ENCODE peak calls at places on chromosomes 2 and 18, in five cellular contexts. One of them, this sample, is unnamed.

GRCh38 chr2:182319556-182319955 is 107.3 kb downstream of the PDE1A start:
- DNase-seq in BE2C: no peak
- DNase-seq in ovary: no peak
- DNase-seq in heart left ventricle: no peak
- DNase-seq in astrocyte of the cerebellum: peak
- DNase-seq in this sample: no peak

GRCh38 chr18:28112056-28112470 is 64.9 kb downstream of the CDH2 start:
- DNase-seq in BE2C: no peak
- DNase-seq in ovary: no peak
- DNase-seq in heart left ventricle: no peak
- DNase-seq in astrocyte of the cerebellum: no peak
- DNase-seq in this sample: no peak

GRCh38 chr2:187942876-187943275 is 348.8 kb upstream of the GULP1 start:
- DNase-seq in heart left ventricle: no peak
- DNase-seq in astrocyte of the cerebellum: no peak
- DNase-seq in BE2C: no peak
- DNase-seq in ovary: no peak
- DNase-seq in this sample: no peak

GRCh38 chr2:232465061-232465460 is 9.1 kb downstream of the ALPI start:
- DNase-seq in ovary: no peak
- DNase-seq in heart left ventricle: peak
- DNase-seq in astrocyte of the cerebellum: no peak
- DNase-seq in BE2C: no peak
- DNase-seq in this sample: no peak

GRCh38 chr2:19355931-19356544 is 2.4 kb downstream of the OSR1 start:
- DNase-seq in astrocyte of the cerebellum: no peak
- DNase-seq in ovary: peak
- DNase-seq in BE2C: no peak
- DNase-seq in heart left ventricle: no peak
- DNase-seq in this sample: no peak

GRCh38 chr18:21260621-21261020 is 18.6 kb downstream of the GREB1L start:
- DNase-seq in astrocyte of the cerebellum: no peak
- DNase-seq in ovary: no peak
- DNase-seq in BE2C: no peak
- DNase-seq in heart left ventricle: no peak
- DNase-seq in this sample: no peak

GRCh38 chr2:188909036-188909435 is 65.1 kb upstream of the COL3A1 start:
- DNase-seq in ovary: no peak
- DNase-seq in BE2C: no peak
- DNase-seq in astrocyte of the cerebellum: no peak
- DNase-seq in heart left ventricle: no peak
- DNase-seq in this sample: no peak

GRCh38 chr2:71786291-71787107 is 333.1 kb downstream of the DYSF start:
- DNase-seq in BE2C: no peak
- DNase-seq in ovary: no peak
- DNase-seq in astrocyte of the cerebellum: no peak
- DNase-seq in heart left ventricle: peak
- DNase-seq in this sample: no peak

GRCh38 chr2:216549926-216550690 is 51.5 kb downstream of the RPL37A start:
- DNase-seq in astrocyte of the cerebellum: no peak
- DNase-seq in ovary: no peak
- DNase-seq in BE2C: no peak
- DNase-seq in heart left ventricle: no peak
- DNase-seq in this sample: no peak

GRCh38 chr2:235675678-235676535 is 182.1 kb downstream of the AGAP1 start:
- DNase-seq in astrocyte of the cerebellum: peak
- DNase-seq in ovary: no peak
- DNase-seq in heart left ventricle: no peak
- DNase-seq in BE2C: no peak
- DNase-seq in this sample: no peak
- TF ChIP-seq CTCF in astrocyte of the cerebellum: no peak
- TF ChIP-seq CTCF in ovary: no peak
- TF ChIP-seq CTCF in heart left ventricle: no peak
- TF ChIP-seq CTCF in BE2C: peak
- TF ChIP-seq CTCF in this sample: no peak

GRCh38 chr2:147204102-147204501 is 640.7 kb upstream of the ACVR2A start:
- DNase-seq in ovary: no peak
- DNase-seq in heart left ventricle: no peak
- DNase-seq in astrocyte of the cerebellum: peak
- DNase-seq in BE2C: no peak
- DNase-seq in this sample: no peak
- H3K4me3 ChIP-seq in ovary: no peak
- H3K4me3 ChIP-seq in heart left ventricle: no peak
- H3K4me3 ChIP-seq in astrocyte of the cerebellum: no peak
- H3K4me3 ChIP-seq in BE2C: no peak
- H3K4me3 ChIP-seq in this sample: no peak

GRCh38 chr18:62186656-62187542 is at the start of the genes PIGN and RELCH:
- DNase-seq in heart left ventricle: peak
- DNase-seq in ovary: peak
- DNase-seq in BE2C: peak
- DNase-seq in astrocyte of the cerebellum: peak
- DNase-seq in this sample: peak
- TF ChIP-seq CTCF in heart left ventricle: no peak
- TF ChIP-seq CTCF in ovary: no peak
- TF ChIP-seq CTCF in BE2C: no peak
- TF ChIP-seq CTCF in astrocyte of the cerebellum: no peak
- TF ChIP-seq CTCF in this sample: no peak

DNA sequence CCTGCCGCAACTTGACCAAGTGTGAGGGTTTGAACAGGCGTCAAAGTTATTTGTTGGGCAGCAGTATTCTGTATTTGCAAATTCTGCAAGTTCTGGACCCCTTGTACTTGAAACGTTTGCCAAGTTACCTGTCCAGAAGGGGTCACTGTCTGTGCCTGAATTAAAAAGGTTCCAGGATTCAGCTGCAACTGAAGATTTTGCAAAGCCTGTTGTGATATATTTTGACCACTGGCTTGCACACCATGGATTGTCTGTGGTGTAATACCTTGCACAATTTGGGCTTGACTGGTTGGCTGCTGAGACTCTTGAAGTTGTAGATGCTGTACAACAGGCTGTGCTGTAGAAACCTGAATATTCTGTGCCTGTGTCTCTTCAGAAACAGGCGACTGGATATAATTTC is 10.2 kb downstream of the SP3 start:
- DNase-seq in BE2C: no peak
- DNase-seq in ovary: no peak
- DNase-seq in astrocyte of the cerebellum: no peak
- DNase-seq in heart left ventricle: no peak
- DNase-seq in this sample: no peak
- H3K4me3 ChIP-seq in BE2C: no peak
- H3K4me3 ChIP-seq in ovary: no peak
- H3K4me3 ChIP-seq in astrocyte of the cerebellum: no peak
- H3K4me3 ChIP-seq in heart left ventricle: no peak
- H3K4me3 ChIP-seq in this sample: no peak